ENCODE peak calls at places on chromosomes 4 and X, in nine cellular contexts. Q, H, Y, O, B, N, V, C and F are unnamed samples.

GRCh38 chrX:24260827-24261550 is 52.9 kb downstream of the SUPT20HL2 start:
- DNase-seq in C (peak; percentile 77), B (no peak), V (peak; percentile 2), O (no peak), Y (peak; percentile 46), H (peak; percentile 66), Q (no peak), N (no peak), F (no peak)

GRCh38 chrX:101759000-101759399 is 99.3 kb upstream of the ARMCX2 start:
- DNase-seq in H (peak; percentile 4), Q (peak; percentile 5), C (peak; percentile 16), N (no peak), O (no peak), B (no peak), V (peak; percentile 14), Y (peak; percentile 25), F (peak; percentile 19)

GRCh38 chr4:8195841-8196460 is 3.1 kb upstream of the SH3TC1 start:
- DNase-seq in B (no peak), O (no peak), H (peak; percentile 51), N (no peak), Y (no peak), C (no peak), V (no peak), Q (no peak), F (no peak)

GRCh38 chr4:122819708-122820449 is 6.8 kb upstream of the FGF2 start:
- DNase-seq in V (no peak), H (peak; percentile 54), B (no peak), O (no peak), Q (no peak), C (no peak), N (no peak), Y (no peak), F (no peak)

GRCh38 chr4:94641702-94642560 is 115.8 kb upstream of the BMPR1B start:
- DNase-seq in Y (no peak), B (no peak), Q (no peak), O (no peak), V (no peak), C (no peak), H (peak; percentile 72), N (no peak), F (no peak)

GRCh38 chr4:52840531-52841350 is 21.4 kb upstream of the RASL11B start:
- DNase-seq in B (no peak), H (no peak), N (no peak), V (no peak), O (no peak), Y (no peak), Q (no peak), C (no peak), F (peak; percentile 57)

GRCh38 chrX:12721042-12721441 is 70.2 kb upstream of the PRPS2 start:
- DNase-seq in Y (no peak), V (no peak), H (peak; percentile 5), B (no peak), Q (no peak), N (no peak), O (no peak), C (no peak), F (no peak)

GRCh38 chrX:38803286-38803608 is 2.0 kb downstream of the MID1IP1 start:
- DNase-seq in B (no peak), N (no peak), H (no peak), V (no peak), C (no peak), Y (no peak), O (no peak), Q (no peak), F (no peak)

GRCh38 chrX:21493226-21493850 is 119.1 kb downstream of the CNKSR2 start:
- DNase-seq in O (no peak), V (no peak), Y (no peak), H (no peak), B (no peak), C (no peak), Q (no peak), N (no peak), F (no peak)

GRCh38 chr4:26859762-26860156 is 882 bp upstream of the STIM2 start:
- DNase-seq in N (no peak), B (no peak), C (no peak), O (no peak), Y (peak; percentile 41), V (no peak), H (no peak), Q (no peak), F (peak; percentile 9)

GRCh38 chrX:40573763-40574162 is 7.0 kb upstream of the ATP6AP2 start:
- DNase-seq in V (no peak), O (no peak), C (no peak), H (no peak), B (no peak), Y (no peak), N (no peak), Q (no peak), F (peak; percentile 28)

GRCh38 chrX:148422531-148422930 is 77.9 kb upstream of the AFF2 start:
- DNase-seq in H (peak; percentile 60), B (no peak), C (no peak), Q (no peak), N (no peak), V (no peak), O (no peak), Y (no peak), F (no peak)

GRCh38 chr4:98671131-98671530 is 12.7 kb upstream of the TSPAN5 start:
- DNase-seq in C (no peak), H (no peak), Q (no peak), Y (no peak), N (no peak), B (no peak), V (no peak), O (no peak), F (no peak)

GRCh38 chr4:129323630-129324029 is 227.7 kb downstream of the C4orf33 start:
- DNase-seq in Q (no peak), B (no peak), C (no peak), N (no peak), Y (no peak), H (no peak), V (no peak), O (no peak), F (peak; percentile 75)

GRCh38 chr4:3671571-3672464 is 94.4 kb upstream of the ADRA2C start:
- DNase-seq in Q (no peak), Y (no peak), O (no peak), H (peak; percentile 10), V (no peak), N (no peak), B (no peak), C (no peak), F (no peak)

GRCh38 chr4:142203505-142203904 is 567.1 kb downstream of the IL15 start:
- DNase-seq in Y (no peak), B (no peak), Q (no peak), N (no peak), O (no peak), H (no peak), C (no peak), V (no peak), F (no peak)

GRCh38 chr4:185774076-185774731 is 37.8 kb downstream of the SORBS2 start:
- DNase-seq in O (no peak), Y (no peak), V (no peak), Q (no peak), N (no peak), H (no peak), B (no peak), C (no peak), F (no peak)

GRCh38 chrX:45774961-45775360 is 574.3 kb upstream of the DIPK2B start:
- DNase-seq in H (peak; percentile 92), O (no peak), B (no peak), Q (peak; percentile 71), V (no peak), N (no peak), Y (no peak), C (no peak), F (no peak)

GRCh38 chrX:67718926-67719325 is 175.1 kb downstream of the AR start:
- DNase-seq in Q (no peak), V (no peak), N (no peak), O (no peak), H (no peak), Y (no peak), C (no peak), B (no peak), F (no peak)

GRCh38 chr4:25580633-25581467 is 74.8 kb upstream of the SLC34A2 start:
- DNase-seq in C (no peak), H (no peak), B (no peak), O (no peak), Q (no peak), N (no peak), V (no peak), Y (no peak), F (no peak)